ENCODE peak calls at places on chromosomes 2 and 18, in ten cellular contexts. Q is T-helper 2 cell; A is AG08395; R is astrocyte of the spinal cord; J is activated CD8-positive, alpha-beta memory T cell treated with anti-CD3 and anti-CD28 coated beads, Interleukin-2, amount 50 U/mL, for 4 hours; K is memory B cell; U is lower leg skin; H is SHP77; F is posterior vena cava; X is sciatic nerve. L is an unnamed sample.

GRCh38 chr18:5284808-5285207 is 10.7 kb downstream of the ZBTB14 start:
- DNase-seq in Q (no peak), A (no peak), R (no peak), J (no peak), K (no peak), U (no peak), H (peak), F (no peak), X (no peak), L (peak)

GRCh38 chr18:51278045-51278649 is 80.7 kb upstream of the MEX3C start:
- DNase-seq in Q (no peak), A (no peak), R (peak), J (peak), K (no peak), U (no peak), H (peak), F (no peak), X (no peak), L (no peak)

GRCh38 chr2:29242621-29243375 is 127.6 kb downstream of the CLIP4 start:
- DNase-seq in Q (no peak), A (no peak), R (no peak), J (no peak), K (no peak), U (no peak), H (no peak), F (no peak), X (no peak), L (no peak)

GRCh38 chr2:176392744-176393414 is 123.6 kb downstream of the MTX2 start:
- DNase-seq in Q (no peak), A (no peak), R (no peak), J (no peak), K (no peak), U (no peak), H (no peak), F (no peak), X (no peak), L (no peak)

GRCh38 chr18:31512203-31512764 is 14.3 kb downstream of the DSG2 start:
- DNase-seq in Q (no peak), A (no peak), R (peak), J (no peak), K (no peak), U (no peak), H (no peak), F (no peak), X (no peak), L (peak)

GRCh38 chr2:24793752-24794477 is 690 bp downstream of the CENPO start:
- DNase-seq in Q (no peak), A (peak), R (peak), J (no peak), K (no peak), U (no peak), H (peak), F (no peak), X (no peak), L (peak)

GRCh38 chr2:142973160-142973821 is 95.8 kb downstream of the KYNU start:
- DNase-seq in Q (no peak), A (no peak), R (no peak), J (no peak), K (no peak), U (no peak), H (no peak), F (no peak), X (no peak), L (no peak)

GRCh38 chr2:98445708-98446577 is 1.3 kb downstream of the INPP4A start:
- DNase-seq in Q (no peak), A (no peak), R (no peak), J (no peak), K (no peak), U (no peak), H (peak), F (no peak), X (no peak), L (no peak)

GRCh38 chr18:49096021-49096420 is 145.3 kb upstream of the SMAD7 start:
- DNase-seq in Q (no peak), A (no peak), R (no peak), J (no peak), K (no peak), U (no peak), H (no peak), F (no peak), X (no peak), L (no peak)

GRCh38 chr2:118118479-118118878 is 30.2 kb downstream of the INSIG2 start:
- DNase-seq in Q (no peak), A (no peak), R (no peak), J (no peak), K (no peak), U (no peak), H (no peak), F (no peak), X (no peak), L (no peak)

GRCh38 chr2:215274829-215275228 is 37.0 kb upstream of the ATIC start:
- DNase-seq in Q (no peak), A (no peak), R (no peak), J (no peak), K (no peak), U (no peak), H (no peak), F (no peak), X (no peak), L (no peak)

GRCh38 chr2:106566050-106566449 is 78.9 kb downstream of the CD8B2 start:
- DNase-seq in Q (no peak), A (no peak), R (no peak), J (no peak), K (no peak), U (peak), H (peak), F (no peak), X (no peak), L (peak)

GRCh38 chr2:233600361-233600760 is 17.1 kb upstream of the UGT1A8 start:
- DNase-seq in Q (no peak), A (no peak), R (no peak), J (no peak), K (no peak), U (no peak), H (no peak), F (no peak), X (no peak), L (no peak)

GRCh38 chr2:98457045-98457696 is 12.5 kb downstream of the INPP4A start:
- DNase-seq in Q (no peak), A (peak), R (peak), J (no peak), K (no peak), U (no peak), H (no peak), F (no peak), X (no peak), L (peak)

GRCh38 chr2:18896106-18896505 is 306.7 kb upstream of the NT5C1B start:
- DNase-seq in Q (no peak), A (peak), R (no peak), J (no peak), K (no peak), U (no peak), H (no peak), F (no peak), X (no peak), L (peak)

GRCh38 chr2:108058575-108059137 is 72.3 kb downstream of the SLC5A7 start:
- DNase-seq in Q (no peak), A (no peak), R (no peak), J (no peak), K (no peak), U (no peak), H (no peak), F (no peak), X (no peak), L (no peak)

GRCh38 chr2:45316576-45317338 is 294.3 kb downstream of the SRBD1 start:
- DNase-seq in Q (no peak), A (no peak), R (peak), J (no peak), K (no peak), U (no peak), H (no peak), F (no peak), X (no peak), L (no peak)

GRCh38 chr2:98277156-98277859 is 68.9 kb upstream of the CNGA3 start:
- DNase-seq in Q (no peak), A (no peak), R (no peak), J (no peak), K (no peak), U (no peak), H (no peak), F (no peak), X (no peak), L (no peak)

GRCh38 chr18:54415086-54415485 is 57.4 kb downstream of the C18orf54 start:
- DNase-seq in Q (no peak), A (no peak), R (peak), J (no peak), K (no peak), U (no peak), H (no peak), F (no peak), X (no peak), L (no peak)

GRCh38 chr2:102620367-102620766 is 1.0 kb downstream of the SLC9A2 start:
- DNase-seq in Q (no peak), A (no peak), R (no peak), J (no peak), K (no peak), U (no peak), H (no peak), F (no peak), X (no peak), L (no peak)

GRCh38 chr2:171205551-171205950 is 44.9 kb upstream of the TLK1 start:
- DNase-seq in Q (no peak), A (no peak), R (no peak), J (no peak), K (no peak), U (no peak), H (no peak), F (no peak), X (no peak), L (no peak)

GRCh38 chr2:168673265-168674222 is 128.9 kb upstream of the NOSTRIN start:
- DNase-seq in Q (no peak), A (no peak), R (no peak), J (no peak), K (no peak), U (no peak), H (no peak), F (no peak), X (no peak), L (no peak)

GRCh38 chr2:56985609-56986008 is 801.8 kb downstream of the CCDC85A start:
- DNase-seq in Q (no peak), A (no peak), R (no peak), J (no peak), K (no peak), U (no peak), H (no peak), F (no peak), X (no peak), L (no peak)

GRCh38 chr2:96815326-96816126 is 542 bp upstream of the CNNM3 start:
- DNase-seq in Q (no peak), A (peak), R (peak), J (peak), K (no peak), U (peak), H (peak), F (no peak), X (no peak), L (peak)

GRCh38 chr2:231926761-231927565 is 767 bp upstream of the NPPC start:
- DNase-seq in Q (no peak), A (no peak), R (no peak), J (no peak), K (no peak), U (no peak), H (no peak), F (peak), X (peak), L (peak)

GRCh38 chr2:127259355-127259754 is 34.6 kb downstream of the ERCC3 start:
- DNase-seq in Q (no peak), A (no peak), R (no peak), J (no peak), K (no peak), U (no peak), H (no peak), F (no peak), X (no peak), L (no peak)

GRCh38 chr2:100213595-100213994 is 71.2 kb upstream of the AFF3 start:
- DNase-seq in Q (no peak), A (no peak), R (no peak), J (no peak), K (no peak), U (no peak), H (no peak), F (no peak), X (no peak), L (no peak)

GRCh38 chr2:202610367-202610766 is 24.4 kb upstream of the FAM117B start:
- DNase-seq in Q (no peak), A (no peak), R (no peak), J (no peak), K (no peak), U (no peak), H (no peak), F (no peak), X (no peak), L (peak)

GRCh38 chr2:217981084-217981730 is 21.6 kb downstream of the TNS1 start:
- DNase-seq in Q (no peak), A (no peak), R (no peak), J (no peak), K (no peak), U (no peak), H (no peak), F (peak), X (peak), L (no peak)

GRCh38 chr2:181953773-181954537 is 31.7 kb upstream of the PPP1R1C start:
- DNase-seq in Q (peak), A (peak), R (peak), J (peak), K (peak), U (peak), H (no peak), F (no peak), X (peak), L (peak)

GRCh38 chr2:25204190-25204838 is 35.9 kb upstream of the POMC start:
- DNase-seq in Q (no peak), A (no peak), R (no peak), J (peak), K (peak), U (no peak), H (no peak), F (peak), X (no peak), L (no peak)

GRCh38 chr2:159285929-159286708 is at the start of gene WDSUB1:
- DNase-seq in Q (no peak), A (peak), R (peak), J (peak), K (peak), U (peak), H (peak), F (peak), X (peak), L (peak)

GRCh38 chr2:5698171-5698570 is 6.0 kb downstream of the SOX11 start:
- DNase-seq in Q (no peak), A (no peak), R (no peak), J (no peak), K (no peak), U (no peak), H (no peak), F (no peak), X (no peak), L (no peak)

GRCh38 chr2:237290249-237290648 is 123.7 kb downstream of the COL6A3 start:
- DNase-seq in Q (no peak), A (peak), R (no peak), J (no peak), K (no peak), U (peak), H (no peak), F (peak), X (peak), L (peak)

GRCh38 chr2:62112192-62112591 is 83.7 kb upstream of the B3GNT2 start:
- DNase-seq in Q (no peak), A (peak), R (no peak), J (no peak), K (no peak), U (peak), H (no peak), F (no peak), X (no peak), L (no peak)

GRCh38 chr18:76654536-76654935 is 159.5 kb upstream of the ZNF516 start:
- DNase-seq in Q (no peak), A (peak), R (no peak), J (no peak), K (no peak), U (no peak), H (no peak), F (no peak), X (no peak), L (no peak)

GRCh38 chr18:22846088-22846683 is 86.9 kb upstream of the RBBP8 start:
- DNase-seq in Q (no peak), A (no peak), R (no peak), J (no peak), K (no peak), U (no peak), H (no peak), F (no peak), X (no peak), L (peak)

L was measured in IMR-90.